ENCODE peak calls at places on chromosome 9, in six cellular contexts. J is mucosa of descending colon, D is pancreas, X is lung, T is PC-3, K is AG09309. Y is an unnamed sample.
A peak's percentile ranks its signal among the peaks of the same experiment; 100 is the strongest.

GRCh38 chr9:129455151-129455995 is 165.5 kb downstream of the C9orf50 start:
- DNase-seq in J (no peak), D (no peak), X (no peak), T (no peak), K (no peak), Y (no peak)

GRCh38 chr9:16571127-16571848 is 299.2 kb downstream of the BNC2 start:
- DNase-seq in J (peak; percentile 45), D (no peak), X (no peak), T (peak; percentile 5), K (no peak), Y (no peak)

GRCh38 chr9:71509054-71509453 is 259.3 kb downstream of the CEMIP2 start:
- DNase-seq in J (no peak), D (no peak), X (no peak), T (peak; percentile 50), K (no peak), Y (peak; percentile 49)

GRCh38 chr9:71587576-71588362 is 180.5 kb downstream of the CEMIP2 start:
- DNase-seq in J (no peak), D (no peak), X (no peak), T (peak; percentile 64), K (no peak), Y (peak; percentile 57)

GRCh38 chr9:95379630-95380029 is 62.1 kb upstream of the FANCC start:
- DNase-seq in J (no peak), D (no peak), X (no peak), T (no peak), K (no peak), Y (no peak)

GRCh38 chr9:85960688-85961093 is 19.7 kb downstream of the NAA35 start:
- DNase-seq in J (peak; percentile 24), D (no peak), X (no peak), T (no peak), K (no peak), Y (no peak)

GRCh38 chr9:130128251-130128650 is 44.0 kb upstream of the NCS1 start:
- DNase-seq in J (peak; percentile 60), D (no peak), X (no peak), T (no peak), K (no peak), Y (no peak)

GRCh38 chr9:94084314-94084713 is at the start of gene PTPDC1:
- DNase-seq in J (no peak), D (no peak), X (no peak), T (no peak), K (peak; percentile 55), Y (peak; percentile 32)

GRCh38 chr9:107644774-107645463 is 155.3 kb upstream of the KLF4 start:
- DNase-seq in J (peak; percentile 53), D (no peak), X (peak; percentile 54), T (no peak), K (no peak), Y (no peak)

GRCh38 chr9:133839822-133840329 is 101.7 kb upstream of the SARDH start:
- DNase-seq in J (peak; percentile 39), D (no peak), X (no peak), T (no peak), K (no peak), Y (no peak)

GRCh38 chr9:138016406-138017187 is 139.0 kb downstream of the CACNA1B start:
- DNase-seq in J (no peak), D (no peak), X (no peak), T (no peak), K (no peak), Y (no peak)

GRCh38 chr9:2599896-2600295 is 21.7 kb upstream of the VLDLR start:
- DNase-seq in J (no peak), D (no peak), X (no peak), T (no peak), K (no peak), Y (no peak)

GRCh38 chr9:2593754-2594153 is 27.8 kb upstream of the VLDLR start:
- DNase-seq in J (no peak), D (no peak), X (no peak), T (no peak), K (no peak), Y (no peak)

GRCh38 chr9:2596003-2596402 is 25.6 kb upstream of the VLDLR start:
- DNase-seq in J (no peak), D (no peak), X (no peak), T (no peak), K (no peak), Y (no peak)

GRCh38 chr9:2600307-2600706 is 21.3 kb upstream of the VLDLR start:
- DNase-seq in J (no peak), D (no peak), X (no peak), T (no peak), K (no peak), Y (no peak)

DNA sequence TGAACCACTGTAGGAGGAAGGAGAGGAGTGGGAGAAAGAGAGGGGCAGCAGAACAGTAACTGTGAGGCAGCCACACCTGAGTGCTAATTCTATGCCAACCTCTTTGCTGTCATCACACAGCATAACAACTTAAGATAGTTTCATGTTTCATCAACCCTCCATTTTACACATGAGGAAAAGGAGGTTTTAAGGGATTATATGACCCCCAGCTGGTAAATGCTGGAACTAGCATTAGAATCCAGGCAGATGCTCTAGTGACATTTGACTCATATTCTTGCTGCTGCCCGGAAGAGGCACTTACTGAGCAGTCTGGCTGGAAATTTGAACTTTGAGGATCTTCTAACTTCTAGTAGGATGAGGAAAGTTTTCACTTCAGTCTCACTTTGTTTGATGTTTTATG is 24.1 kb upstream of the VLDLR start:
- DNase-seq in J (no peak), D (no peak), X (no peak), T (no peak), K (no peak), Y (no peak)
- TF ChIP-seq CTCF in J (no peak), D (no peak), X (no peak), T (no peak), K (no peak), Y (no peak)

GRCh38 chr9:373759-374206 is 159.1 kb downstream of the DOCK8 start:
- DNase-seq in J (no peak), D (no peak), X (no peak), T (no peak), K (no peak), Y (no peak)

GRCh38 chr9:366620-367019 is 152.0 kb downstream of the DOCK8 start:
- DNase-seq in J (no peak), D (no peak), X (no peak), T (no peak), K (no peak), Y (no peak)

GRCh38 chr9:371349-371748 is 156.7 kb downstream of the DOCK8 start:
- DNase-seq in J (no peak), D (no peak), X (no peak), T (no peak), K (no peak), Y (no peak)

GRCh38 chr9:372143-372542 is 157.5 kb downstream of the DOCK8 start:
- DNase-seq in J (no peak), D (no peak), X (no peak), T (no peak), K (no peak), Y (no peak)

DNA sequence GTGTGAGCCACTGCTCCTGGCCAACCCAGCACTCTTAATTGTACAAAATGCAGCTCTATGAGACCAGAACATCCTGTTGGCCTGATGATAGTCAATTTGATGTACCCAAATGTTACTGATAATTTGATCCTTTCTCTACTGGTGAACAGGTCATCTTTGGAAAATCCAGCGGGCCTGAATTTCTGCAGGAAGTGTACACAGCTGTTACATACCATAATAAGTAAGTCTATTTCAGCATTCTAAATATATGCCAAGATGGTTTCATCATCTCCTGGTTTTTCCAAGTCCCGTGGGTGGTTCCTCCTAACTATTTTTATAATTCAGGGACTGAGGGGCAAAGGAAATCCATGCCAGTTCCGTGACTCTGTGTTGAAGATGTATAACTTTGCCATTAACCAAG is 155.4 kb downstream of the DOCK8 start:
- DNase-seq in J (no peak), D (no peak), X (no peak), T (no peak), K (no peak), Y (no peak)
- H3K4me3 ChIP-seq in J (no peak overlapping the region), D (no peak overlapping the region), X (no peak overlapping the region), T (no peak overlapping the region), K (no peak overlapping the region), Y (no peak overlapping the region)

GRCh38 chr9:125255781-125256391 is 5.7 kb upstream of the GAPVD1 start:
- DNase-seq in J (no peak), D (no peak), X (no peak), T (peak; percentile 26), K (no peak), Y (no peak)
- TF ChIP-seq CTCF in J (no peak), D (no peak), X (peak; percentile 20), T (no peak), K (peak; percentile 30), Y (peak; percentile 42)

GRCh38 chr9:84297162-84297821 is 43.3 kb downstream of the SLC28A3 start:
- DNase-seq in J (no peak), D (no peak), X (no peak), T (no peak), K (no peak), Y (no peak)
- H3K4me3 ChIP-seq in J (no peak overlapping the region), D (no peak overlapping the region), X (no peak overlapping the region), T (no peak overlapping the region), K (no peak overlapping the region), Y (no peak overlapping the region)

DNA sequence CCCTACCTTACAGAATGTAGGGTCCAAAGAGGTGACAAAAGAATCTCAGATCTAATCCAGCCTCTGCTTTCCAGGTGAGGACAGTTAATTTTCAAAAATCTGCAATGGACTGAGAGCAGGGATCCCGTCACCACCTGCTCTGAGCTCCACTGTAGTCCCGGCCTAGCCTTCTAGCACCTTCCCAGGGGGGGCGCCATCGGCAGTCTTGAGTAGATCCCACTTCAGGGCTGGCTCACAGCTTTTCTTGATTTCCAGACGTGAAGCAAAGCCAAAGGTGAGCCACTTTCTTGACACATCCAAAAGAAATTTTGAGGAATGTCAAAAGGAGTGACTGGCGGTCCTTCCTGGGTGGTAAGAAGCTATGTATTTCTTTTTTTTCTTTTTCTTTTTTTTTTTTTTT is 114.1 kb downstream of the SYK start:
- DNase-seq in J (peak; percentile 73), D (no peak), X (no peak), T (peak; percentile 33), K (no peak), Y (no peak)
- TF ChIP-seq CTCF in J (no peak), D (no peak), X (no peak), T (peak; percentile 48), K (peak; percentile 42), Y (peak; percentile 35)

DNA sequence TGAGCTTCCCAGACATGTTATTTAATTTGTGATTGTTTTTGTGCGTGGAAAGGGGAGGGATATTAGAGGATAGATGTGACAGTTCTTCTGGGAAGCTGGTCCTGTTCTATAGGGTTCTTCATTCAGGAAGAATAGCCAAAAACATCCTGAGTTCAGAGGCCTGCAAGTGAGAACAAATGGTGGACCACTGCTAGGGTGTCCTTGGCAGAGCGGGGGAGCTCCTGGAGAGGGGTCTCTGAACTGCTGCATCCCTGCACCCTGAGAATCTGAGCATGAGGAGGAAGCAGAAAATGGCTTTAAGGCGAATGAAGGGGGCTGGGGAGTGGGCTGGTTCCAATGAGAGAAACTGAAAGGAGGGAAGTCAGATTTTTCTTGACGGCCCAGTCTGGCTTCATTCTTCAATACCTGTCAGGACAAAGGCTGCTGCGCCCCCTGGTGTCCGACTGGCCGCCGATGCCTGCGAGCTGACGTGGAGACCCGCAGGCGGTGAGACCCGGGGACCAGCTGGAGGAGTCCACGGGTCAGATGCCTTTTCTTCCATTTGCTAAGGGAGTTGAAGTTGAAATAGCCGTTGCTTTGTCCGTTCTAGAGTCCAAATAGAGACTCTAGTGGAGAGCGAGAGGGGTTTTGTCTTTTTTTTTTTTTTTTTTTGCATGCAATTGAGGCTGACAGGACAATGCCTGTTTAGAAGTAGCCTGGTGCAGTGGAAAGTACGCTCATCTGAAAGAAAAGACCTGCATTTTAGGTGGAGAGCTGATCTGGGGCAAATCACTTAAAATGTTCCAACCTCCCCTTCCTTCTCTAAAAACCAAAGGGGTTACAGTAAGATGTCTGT is 39.5 kb upstream of the NFIB start:
- DNase-seq in J (peak; percentile 98), D (peak; percentile 99), X (peak; percentile 91), T (peak; percentile 82), K (peak; percentile 14), Y (peak; percentile 14)
- H3K4me3 ChIP-seq in J (no peak overlapping the region), D (no peak overlapping the region), X (no peak overlapping the region), T (peak overlapping the region; percentile 55), K (no peak overlapping the region), Y (no peak overlapping the region)

Y was measured in kidney epithelial cell.